ENCODE peak calls at places on chromosomes 13 and 19, in eight cellular contexts. K, P, C, Q, N, E, T and A are unnamed samples.

GRCh38 chr13:47798906-47799305 is 202.2 kb downstream of the SUCLA2 start:
- DNase-seq in K (no peak), P (no peak), C (no peak), Q (no peak), N (no peak), E (no peak), T (no peak), A (no peak)

GRCh38 chr19:7982651-7983099 is 22.8 kb downstream of the ELAVL1 start:
- DNase-seq in K (peak), P (no peak), C (no peak), Q (peak), N (no peak), E (no peak), T (peak), A (no peak)

GRCh38 chr13:83881917-83882625 is at the start of gene SLITRK1:
- DNase-seq in K (peak), P (no peak), C (no peak), Q (no peak), N (no peak), E (peak), T (peak), A (no peak)

GRCh38 chr13:74056829-74057564 is 77.2 kb downstream of the KLF12 start:
- DNase-seq in K (peak), P (no peak), C (no peak), Q (no peak), N (no peak), E (no peak), T (no peak), A (no peak)

GRCh38 chr13:35882722-35883497 is 248.3 kb downstream of the DCLK1 start:
- DNase-seq in K (no peak), P (no peak), C (no peak), Q (no peak), N (no peak), E (no peak), T (no peak), A (no peak)

GRCh38 chr19:3466630-3467029 is 13.7 kb downstream of the SMIM24 start:
- DNase-seq in K (peak), P (peak), C (no peak), Q (no peak), N (no peak), E (no peak), T (no peak), A (peak)

GRCh38 chr19:6101291-6101690 is 9.0 kb downstream of the RFX2 start:
- DNase-seq in K (no peak), P (no peak), C (no peak), Q (no peak), N (no peak), E (no peak), T (no peak), A (no peak)

GRCh38 chr13:44819245-44819644 is 170.0 kb downstream of the NUFIP1 start:
- DNase-seq in K (no peak), P (no peak), C (no peak), Q (no peak), N (no peak), E (no peak), T (no peak), A (no peak)

GRCh38 chr13:109479991-109480696 is 306.2 kb downstream of the IRS2 start:
- DNase-seq in K (no peak), P (peak), C (no peak), Q (no peak), N (no peak), E (no peak), T (no peak), A (no peak)

GRCh38 chr19:6772028-6772865 is at the start of gene VAV1:
- DNase-seq in K (peak), P (no peak), C (peak), Q (peak), N (no peak), E (no peak), T (peak), A (no peak)

GRCh38 chr13:77820431-77821149 is 98.0 kb downstream of the EDNRB start:
- DNase-seq in K (no peak), P (no peak), C (no peak), Q (no peak), N (no peak), E (no peak), T (no peak), A (no peak)

GRCh38 chr13:33550885-33551284 is 265.3 kb upstream of the STARD13 start:
- DNase-seq in K (no peak), P (no peak), C (no peak), Q (no peak), N (no peak), E (no peak), T (no peak), A (no peak)

GRCh38 chr13:63614874-63615612 is 2199.4 kb upstream of the PCDH20 start:
- DNase-seq in K (no peak), P (no peak), C (no peak), Q (no peak), N (no peak), E (no peak), T (no peak), A (no peak)

GRCh38 chr19:31553844-31554215 is 204.6 kb upstream of the TSHZ3 start:
- DNase-seq in K (peak), P (no peak), C (no peak), Q (no peak), N (no peak), E (no peak), T (no peak), A (no peak)

GRCh38 chr19:14115761-14116160 is 1.8 kb downstream of the PRKACA start:
- DNase-seq in K (peak), P (no peak), C (no peak), Q (no peak), N (no peak), E (no peak), T (no peak), A (no peak)

GRCh38 chr13:45396548-45397095 is 21.6 kb downstream of the SLC25A30 start:
- DNase-seq in K (no peak), P (no peak), C (no peak), Q (no peak), N (no peak), E (no peak), T (no peak), A (peak)

GRCh38 chr19:5800361-5801270 is 4.3 kb upstream of the NRTN start:
- DNase-seq in K (peak), P (no peak), C (no peak), Q (no peak), N (no peak), E (no peak), T (no peak), A (no peak)

DNA sequence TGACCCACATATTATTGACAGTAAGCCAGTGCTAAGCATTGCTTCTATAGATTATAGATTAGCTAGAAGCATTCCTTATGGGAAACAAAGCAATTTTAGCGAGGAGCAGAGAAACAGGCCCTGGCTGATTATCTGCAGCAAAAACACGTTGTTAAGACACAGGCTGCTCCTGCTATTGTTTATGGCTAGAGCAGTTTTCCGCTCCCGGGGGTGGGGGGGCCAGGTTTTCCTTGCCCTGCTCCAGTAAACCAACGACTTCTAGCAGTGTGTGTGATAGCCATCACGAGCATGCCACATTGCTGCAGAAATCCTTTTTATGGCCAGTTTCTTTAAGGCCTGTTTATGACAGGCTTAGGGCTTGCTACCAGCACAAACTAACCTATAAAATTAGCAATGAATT is 18.5 kb upstream of the IL17D start:
- DNase-seq in K (no peak), P (no peak), C (no peak), Q (no peak), N (no peak), E (no peak), T (no peak), A (no peak)
- H3K27ac ChIP-seq in K (no peak), P (no peak), C (no peak), Q (no peak), N (no peak), E (no peak), T (no peak), A (no peak)

GRCh38 chr13:26017932-26018690 is 33.7 kb downstream of the SHISA2 start:
- DNase-seq in K (no peak), P (no peak), C (no peak), Q (no peak), N (no peak), E (no peak), T (no peak), A (no peak)
- H3K27ac ChIP-seq in K (no peak), P (no peak), C (no peak), Q (no peak), N (no peak), E (no peak), T (peak), A (no peak)

DNA sequence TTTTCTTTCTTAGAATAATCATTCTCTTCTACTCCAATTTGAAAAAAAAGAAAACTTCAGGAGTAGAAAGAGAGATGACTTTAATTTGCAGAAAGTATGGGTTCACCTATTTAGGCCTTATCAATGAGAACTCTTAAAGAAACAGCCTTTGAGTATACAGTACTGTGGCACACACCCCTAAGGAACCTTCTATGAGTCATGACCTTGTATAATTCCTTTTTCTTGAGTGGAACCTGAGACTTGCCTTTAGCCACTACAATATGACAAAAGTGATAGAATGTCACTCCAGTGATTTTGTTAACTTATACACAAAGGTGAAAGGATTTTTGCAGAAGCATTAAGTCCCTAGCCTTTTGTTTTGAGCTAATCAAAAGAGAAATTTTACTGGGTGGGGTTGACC is 58.7 kb downstream of the ITGBL1 start:
- DNase-seq in K (no peak), P (no peak), C (no peak), Q (no peak), N (no peak), E (no peak), T (no peak), A (no peak)
- H3K27ac ChIP-seq in K (no peak), P (peak), C (no peak), Q (no peak), N (no peak), E (no peak), T (no peak), A (no peak)

GRCh38 chr13:46659413-46660065 is 106.6 kb downstream of the LRCH1 start:
- DNase-seq in K (no peak), P (no peak), C (no peak), Q (no peak), N (no peak), E (no peak), T (no peak), A (no peak)

GRCh38 chr13:46660408-46660807 is 107.4 kb downstream of the LRCH1 start:
- DNase-seq in K (no peak), P (no peak), C (no peak), Q (no peak), N (no peak), E (no peak), T (no peak), A (no peak)

GRCh38 chr13:46654956-46655726 is 102.2 kb downstream of the LRCH1 start:
- DNase-seq in K (no peak), P (no peak), C (no peak), Q (no peak), N (no peak), E (no peak), T (no peak), A (no peak)

GRCh38 chr13:46655727-46656180 is 102.8 kb downstream of the LRCH1 start:
- DNase-seq in K (no peak), P (no peak), C (no peak), Q (no peak), N (no peak), E (no peak), T (no peak), A (no peak)

DNA sequence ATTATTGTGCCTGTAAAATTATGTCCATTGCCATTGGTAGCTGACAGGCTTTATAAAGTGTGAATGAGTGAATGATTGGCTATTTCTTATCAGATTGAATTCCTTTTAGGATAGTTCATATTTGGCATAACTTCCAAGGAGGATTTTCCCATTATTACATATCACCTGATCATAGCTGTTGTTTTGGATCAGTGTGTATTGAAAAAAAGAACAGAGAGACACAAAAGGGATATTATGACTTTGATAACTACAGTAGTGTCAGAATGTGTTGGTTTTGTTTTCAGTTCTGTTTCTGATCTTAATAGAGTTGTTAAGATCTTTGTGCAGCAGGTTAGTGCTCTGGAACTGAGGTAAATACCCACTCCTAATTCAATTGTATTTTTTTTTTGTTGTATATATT is 103.8 kb downstream of the LRCH1 start:
- DNase-seq in K (no peak), P (no peak), C (no peak), Q (no peak), N (no peak), E (no peak), T (no peak), A (no peak)
- H3K27ac ChIP-seq in K (no peak), P (peak), C (no peak), Q (peak), N (peak), E (no peak), T (no peak), A (peak)

GRCh38 chr13:99894835-99895427 is 76.6 kb downstream of the ZIC5 start:
- DNase-seq in K (no peak), P (no peak), C (no peak), Q (no peak), N (no peak), E (no peak), T (no peak), A (no peak)
- H3K27ac ChIP-seq in K (no peak), P (no peak), C (no peak), Q (no peak), N (no peak), E (peak), T (no peak), A (no peak)

DNA sequence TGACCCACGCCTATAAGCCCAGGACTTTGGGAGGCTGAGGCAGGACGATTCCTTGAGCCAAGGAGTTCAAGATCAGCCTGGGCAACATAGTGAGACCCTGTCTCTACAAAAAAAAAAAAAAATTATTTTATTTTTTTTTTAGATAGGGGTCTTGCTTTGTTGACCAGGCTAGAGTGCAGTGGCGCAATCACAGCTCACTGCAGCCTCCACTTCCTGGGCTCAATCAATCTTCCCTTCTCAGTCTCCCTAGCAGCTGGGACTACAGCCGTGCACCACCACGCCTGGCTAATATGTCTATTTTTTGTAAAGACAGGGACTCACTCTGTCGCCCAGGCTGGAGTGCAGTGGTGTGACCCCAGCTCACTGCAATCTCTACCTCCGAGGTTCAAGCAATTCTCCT is 4.7 kb downstream of the C19orf38 start:
- DNase-seq in K (no peak), P (no peak), C (no peak), Q (no peak), N (no peak), E (no peak), T (peak), A (no peak)
- H3K27ac ChIP-seq in K (no peak), P (no peak), C (no peak), Q (no peak), N (no peak), E (no peak), T (no peak), A (no peak)

DNA sequence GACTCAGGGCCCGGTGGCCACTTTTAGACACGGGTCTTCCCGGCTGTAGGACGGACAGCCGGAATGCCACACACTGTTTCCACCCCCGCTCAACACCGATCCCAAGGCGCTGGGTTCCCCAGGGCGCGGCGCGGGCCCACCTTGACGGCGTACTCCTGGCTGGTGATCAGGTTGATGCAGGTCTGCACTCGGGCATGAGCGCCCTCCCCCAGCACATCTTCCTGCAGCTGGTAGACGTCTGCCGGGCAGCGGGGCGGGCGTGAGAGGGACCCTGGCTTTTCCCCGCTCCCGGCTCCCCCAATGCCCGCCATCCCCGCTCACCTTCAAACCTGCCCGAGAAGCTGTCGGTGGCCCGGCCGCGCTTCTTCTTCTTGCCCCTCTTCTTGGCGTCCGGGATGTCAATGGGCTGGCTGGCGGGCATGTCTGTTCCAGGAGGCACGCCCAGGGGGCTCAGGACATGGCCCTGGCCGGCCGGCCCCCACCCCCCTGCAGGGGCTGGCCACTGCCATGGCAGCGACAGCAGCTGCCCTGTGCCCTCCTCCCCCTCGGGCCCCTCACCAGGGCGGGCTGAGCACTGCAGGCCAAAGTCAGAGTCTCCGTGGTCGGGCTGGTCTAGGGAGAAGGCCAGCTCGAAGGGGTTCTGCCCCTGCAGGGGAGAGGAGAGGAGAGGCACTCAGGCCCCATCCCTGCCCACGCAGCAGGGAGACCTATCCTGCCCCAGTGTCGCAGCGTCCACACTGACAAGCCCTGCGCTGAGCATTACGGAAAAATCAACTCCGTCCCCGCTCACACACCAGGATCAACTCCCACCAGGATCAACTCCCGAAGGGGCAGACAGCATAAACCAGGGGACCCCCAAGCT is 4.8 kb downstream of the MKNK2 start:
- DNase-seq in K (peak), P (no peak), C (no peak), Q (peak), N (no peak), E (no peak), T (peak), A (peak)
- H3K27ac ChIP-seq in K (no peak), P (no peak), C (peak), Q (peak), N (peak), E (peak), T (no peak), A (peak)

GRCh38 chr13:99871249-99871898 is 100.2 kb downstream of the ZIC5 start:
- DNase-seq in K (no peak), P (no peak), C (no peak), Q (no peak), N (no peak), E (no peak), T (no peak), A (no peak)

GRCh38 chr13:99868767-99869166 is 102.8 kb downstream of the ZIC5 start:
- DNase-seq in K (no peak), P (no peak), C (no peak), Q (no peak), N (no peak), E (no peak), T (no peak), A (no peak)

GRCh38 chr13:99869830-99870229 is 101.7 kb downstream of the ZIC5 start:
- DNase-seq in K (no peak), P (no peak), C (no peak), Q (no peak), N (no peak), E (no peak), T (no peak), A (no peak)

GRCh38 chr13:99873141-99873540 is 98.4 kb downstream of the ZIC5 start:
- DNase-seq in K (no peak), P (no peak), C (no peak), Q (no peak), N (no peak), E (no peak), T (no peak), A (no peak)

GRCh38 chr13:99870541-99870940 is 101.0 kb downstream of the ZIC5 start:
- DNase-seq in K (no peak), P (no peak), C (no peak), Q (no peak), N (no peak), E (no peak), T (no peak), A (no peak)
- H3K27ac ChIP-seq in K (no peak), P (no peak), C (no peak), Q (no peak), N (no peak), E (peak), T (no peak), A (no peak)